ENCODE peak calls at places on chromosomes 4 and X, in seven cellular contexts. A, T, H, V, W, B and Y are unnamed samples.

GRCh38 chr4:827209-828081 is 1.5 kb upstream of the CPLX1 start:
- DNase-seq in A (no peak), T (no peak), H (no peak), V (no peak), W (no peak), B (no peak), Y (no peak)

GRCh38 chr4:7422098-7422897 is 12.4 kb downstream of the PSAPL1 start:
- DNase-seq in A (no peak), T (no peak), H (no peak), V (peak), W (no peak), B (no peak), Y (no peak)

GRCh38 chrX:107684956-107685385 is 56.7 kb downstream of the PRPS1 start:
- DNase-seq in A (peak), T (no peak), H (no peak), V (peak), W (peak), B (peak), Y (no peak)

GRCh38 chr4:6916587-6917444 is 7.2 kb downstream of the TBC1D14 start:
- DNase-seq in A (no peak), T (peak), H (no peak), V (peak), W (peak), B (no peak), Y (no peak)

GRCh38 chrX:47030339-47030738 is 47.9 kb upstream of the RGN start:
- DNase-seq in A (peak), T (no peak), H (peak), V (no peak), W (peak), B (peak), Y (peak)

GRCh38 chr4:154740462-154740861 is 3.3 kb upstream of the LRAT start:
- DNase-seq in A (no peak), T (no peak), H (no peak), V (no peak), W (no peak), B (no peak), Y (no peak)

GRCh38 chr4:3458371-3458770 is 4.7 kb upstream of the DOK7 start:
- DNase-seq in A (no peak), T (no peak), H (no peak), V (no peak), W (no peak), B (no peak), Y (no peak)

GRCh38 chr4:26073886-26074560 is 160.0 kb downstream of the SMIM20 start:
- DNase-seq in A (no peak), T (no peak), H (no peak), V (no peak), W (no peak), B (no peak), Y (no peak)